ENCODE peak calls at places on chromosomes 13 and 19, in eight cellular contexts. Q is left colon; I is stomach; U is lower leg skin; O is germinal center; A is NCI-H1417; T is GM04503; X is activated CD4-positive, alpha-beta T cell treated with anti-CD3 and anti-CD28 coated beads for 24 hours. D is an unnamed sample.

GRCh38 chr13:74450976-74451375 is 316.8 kb upstream of the KLF12 start:
- DNase-seq in Q (no peak), I (no peak), U (no peak), O (no peak), A (no peak), T (no peak), X (no peak), D (no peak)

GRCh38 chr13:50037788-50038187 is 22.5 kb downstream of the KCNRG start:
- DNase-seq in Q (no peak), I (no peak), U (no peak), O (no peak), A (no peak), T (no peak), X (no peak), D (no peak)

GRCh38 chr19:6091771-6092291 is 18.5 kb downstream of the RFX2 start:
- DNase-seq in Q (peak; percentile 35), I (no peak), U (no peak), O (no peak), A (peak; percentile 11), T (no peak), X (no peak), D (no peak)

GRCh38 chr13:100818706-100819105 is 144.1 kb upstream of the TMTC4 start:
- DNase-seq in Q (no peak), I (peak; percentile 47), U (no peak), O (no peak), A (no peak), T (no peak), X (no peak), D (no peak)

GRCh38 chr13:94987081-94987480 is 274.7 kb upstream of the SOX21 start:
- DNase-seq in Q (no peak), I (no peak), U (no peak), O (no peak), A (no peak), T (no peak), X (no peak), D (no peak)

GRCh38 chr19:13033819-13034611 is 38.7 kb downstream of the NFIX start:
- DNase-seq in Q (peak; percentile 91), I (peak; percentile 77), U (peak; percentile 65), O (peak; percentile 74), A (peak; percentile 29), T (no peak), X (no peak), D (no peak)

GRCh38 chr13:112783135-112783945 is 93.5 kb downstream of the ATP11A start:
- DNase-seq in Q (no peak), I (peak; percentile 23), U (no peak), O (no peak), A (no peak), T (peak; percentile 45), X (no peak), D (peak; percentile 46)

GRCh38 chr13:101875717-101876393 is 423.4 kb downstream of the ITGBL1 start:
- DNase-seq in Q (no peak), I (no peak), U (no peak), O (no peak), A (peak; percentile 64), T (peak; percentile 5), X (no peak), D (no peak)

GRCh38 chr13:23427342-23428182 is 5.9 kb downstream of the SACS start:
- DNase-seq in Q (peak; percentile 10), I (peak; percentile 43), U (no peak), O (no peak), A (no peak), T (peak; percentile 93), X (no peak), D (peak; percentile 84)

GRCh38 chr13:80297094-80297493 is 43.8 kb downstream of the SPRY2 start:
- DNase-seq in Q (no peak), I (no peak), U (no peak), O (no peak), A (no peak), T (no peak), X (no peak), D (no peak)

GRCh38 chr13:110777251-110777820 is 63.8 kb downstream of the ING1 start:
- DNase-seq in Q (no peak), I (no peak), U (no peak), O (no peak), A (no peak), T (no peak), X (no peak), D (no peak)

GRCh38 chr19:10226376-10227214 is 4.5 kb downstream of the S1PR2 start:
- DNase-seq in Q (peak; percentile 35), I (peak; percentile 44), U (peak; percentile 87), O (no peak), A (no peak), T (no peak), X (no peak), D (peak; percentile 72)

GRCh38 chr13:71722206-71722605 is 144.8 kb downstream of the DACH1 start:
- DNase-seq in Q (no peak), I (no peak), U (no peak), O (no peak), A (no peak), T (no peak), X (no peak), D (no peak)

GRCh38 chr13:113969973-113970611 is 3.8 kb downstream of the C13orf46 start:
- DNase-seq in Q (peak; percentile 71), I (peak; percentile 94), U (no peak), O (no peak), A (no peak), T (no peak), X (no peak), D (no peak)

GRCh38 chr19:19267305-19267704 is 5.8 kb downstream of the TM6SF2 start:
- DNase-seq in Q (no peak), I (no peak), U (no peak), O (no peak), A (no peak), T (no peak), X (no peak), D (no peak)

GRCh38 chr19:21604351-21604926 is 99.0 kb downstream of the ZNF429 start:
- DNase-seq in Q (no peak), I (no peak), U (no peak), O (no peak), A (peak; percentile 38), T (peak; percentile 7), X (no peak), D (no peak)

GRCh38 chr13:113599396-113599795 is 14.8 kb downstream of the TFDP1 start:
- DNase-seq in Q (no peak), I (no peak), U (no peak), O (no peak), A (no peak), T (no peak), X (no peak), D (no peak)

GRCh38 chr19:41895745-41896580 is 13.0 kb downstream of the ARHGEF1 start:
- DNase-seq in Q (no peak), I (no peak), U (no peak), O (no peak), A (no peak), T (no peak), X (no peak), D (no peak)

GRCh38 chr13:98055623-98056022 is 87.3 kb upstream of the FARP1 start:
- DNase-seq in Q (no peak), I (no peak), U (no peak), O (no peak), A (no peak), T (no peak), X (no peak), D (no peak)

GRCh38 chr19:32924200-32924599 is 47.6 kb downstream of the CEP89 start:
- DNase-seq in Q (peak; percentile 45), I (no peak), U (no peak), O (no peak), A (peak; percentile 16), T (no peak), X (no peak), D (no peak)

GRCh38 chr13:97121894-97122293 is 100.2 kb upstream of the MBNL2 start:
- DNase-seq in Q (no peak), I (no peak), U (no peak), O (no peak), A (no peak), T (no peak), X (no peak), D (no peak)

GRCh38 chr13:21033224-21033855 is 28.0 kb downstream of the LATS2 start:
- DNase-seq in Q (no peak), I (peak; percentile 69), U (peak; percentile 82), O (no peak), A (no peak), T (peak; percentile 27), X (no peak), D (peak; percentile 25)

GRCh38 chr13:110387451-110388140 is 80.5 kb downstream of the COL4A2 start:
- DNase-seq in Q (peak; percentile 29), I (no peak), U (no peak), O (no peak), A (no peak), T (no peak), X (no peak), D (no peak)

GRCh38 chr13:111318396-111318795 is 2.0 kb upstream of the TEX29 start:
- DNase-seq in Q (no peak), I (no peak), U (no peak), O (no peak), A (no peak), T (no peak), X (no peak), D (no peak)

GRCh38 chr19:55647732-55648656 is at the start of gene CCDC106:
- DNase-seq in Q (peak; percentile 77), I (peak; percentile 64), U (no peak), O (peak; percentile 54), A (peak; percentile 83), T (no peak), X (no peak), D (no peak)

GRCh38 chr13:52739468-52740071 is at the start of gene CNMD:
- DNase-seq in Q (no peak), I (no peak), U (no peak), O (peak; percentile 5), A (no peak), T (no peak), X (no peak), D (no peak)

GRCh38 chr19:54133312-54133956 is 4.1 kb upstream of the CNOT3 start:
- DNase-seq in Q (no peak), I (no peak), U (no peak), O (no peak), A (peak; percentile 87), T (no peak), X (no peak), D (no peak)

GRCh38 chr13:40336228-40337221 is 329.9 kb downstream of the FOXO1 start:
- DNase-seq in Q (no peak), I (peak; percentile 43), U (no peak), O (no peak), A (no peak), T (no peak), X (no peak), D (no peak)

GRCh38 chr13:105806335-105806920 is 729.0 kb downstream of the EFNB2 start:
- DNase-seq in Q (no peak), I (no peak), U (no peak), O (no peak), A (no peak), T (no peak), X (no peak), D (no peak)